ENCODE peak calls at places on chromosomes 7 and 10, in ten cellular contexts. One of them, this sample, is unnamed.

GRCh38 chr7:191105-192034 is 1.0 kb upstream of the FAM20C start:
- DNase-seq in T-helper 1 cell: no peak
- DNase-seq in CD4-positive, alpha-beta memory T cell: no peak
- DNase-seq in hepatocyte: peak
- DNase-seq in AG08396: peak
- DNase-seq in activated CD8-positive, alpha-beta memory T cell treated with anti-CD3 and anti-CD28 coated beads, Interleukin-2, amount 50 U/mL, for 48 hours: no peak
- DNase-seq in M059J: peak
- DNase-seq in immature natural killer cell: no peak
- DNase-seq in HAP-1: no peak
- DNase-seq in naive thymus-derived CD8-positive, alpha-beta T cell: peak
- DNase-seq in this sample: no peak

GRCh38 chr7:87058739-87059524 is 522 bp downstream of the ELAPOR2 start:
- DNase-seq in HAP-1: no peak
- DNase-seq in hepatocyte: peak
- DNase-seq in naive thymus-derived CD8-positive, alpha-beta T cell: peak
- DNase-seq in AG08396: peak
- DNase-seq in T-helper 1 cell: peak
- DNase-seq in M059J: peak
- DNase-seq in immature natural killer cell: no peak
- DNase-seq in CD4-positive, alpha-beta memory T cell: peak
- DNase-seq in activated CD8-positive, alpha-beta memory T cell treated with anti-CD3 and anti-CD28 coated beads, Interleukin-2, amount 50 U/mL, for 48 hours: no peak
- DNase-seq in this sample: peak

GRCh38 chr10:96665306-96665705 is 55.0 kb downstream of the PIK3AP1 start:
- DNase-seq in M059J: peak
- DNase-seq in naive thymus-derived CD8-positive, alpha-beta T cell: no peak
- DNase-seq in hepatocyte: no peak
- DNase-seq in CD4-positive, alpha-beta memory T cell: no peak
- DNase-seq in AG08396: peak
- DNase-seq in immature natural killer cell: no peak
- DNase-seq in activated CD8-positive, alpha-beta memory T cell treated with anti-CD3 and anti-CD28 coated beads, Interleukin-2, amount 50 U/mL, for 48 hours: no peak
- DNase-seq in T-helper 1 cell: no peak
- DNase-seq in HAP-1: no peak
- DNase-seq in this sample: no peak

GRCh38 chr7:155532792-155533119 is 13.6 kb downstream of the CNPY1 start:
- DNase-seq in naive thymus-derived CD8-positive, alpha-beta T cell: no peak
- DNase-seq in T-helper 1 cell: no peak
- DNase-seq in CD4-positive, alpha-beta memory T cell: no peak
- DNase-seq in M059J: no peak
- DNase-seq in activated CD8-positive, alpha-beta memory T cell treated with anti-CD3 and anti-CD28 coated beads, Interleukin-2, amount 50 U/mL, for 48 hours: no peak
- DNase-seq in AG08396: no peak
- DNase-seq in HAP-1: no peak
- DNase-seq in immature natural killer cell: no peak
- DNase-seq in hepatocyte: no peak
- DNase-seq in this sample: no peak

GRCh38 chr10:119450606-119451304 is 91.8 kb downstream of the RGS10 start:
- DNase-seq in immature natural killer cell: no peak
- DNase-seq in activated CD8-positive, alpha-beta memory T cell treated with anti-CD3 and anti-CD28 coated beads, Interleukin-2, amount 50 U/mL, for 48 hours: no peak
- DNase-seq in HAP-1: no peak
- DNase-seq in M059J: peak
- DNase-seq in hepatocyte: no peak
- DNase-seq in naive thymus-derived CD8-positive, alpha-beta T cell: no peak
- DNase-seq in T-helper 1 cell: no peak
- DNase-seq in AG08396: peak
- DNase-seq in CD4-positive, alpha-beta memory T cell: no peak
- DNase-seq in this sample: no peak

GRCh38 chr10:125222515-125222914 is 62.2 kb upstream of the CTBP2 start:
- DNase-seq in CD4-positive, alpha-beta memory T cell: no peak
- DNase-seq in hepatocyte: no peak
- DNase-seq in M059J: no peak
- DNase-seq in HAP-1: no peak
- DNase-seq in activated CD8-positive, alpha-beta memory T cell treated with anti-CD3 and anti-CD28 coated beads, Interleukin-2, amount 50 U/mL, for 48 hours: no peak
- DNase-seq in T-helper 1 cell: no peak
- DNase-seq in AG08396: no peak
- DNase-seq in naive thymus-derived CD8-positive, alpha-beta T cell: no peak
- DNase-seq in immature natural killer cell: no peak
- DNase-seq in this sample: no peak

GRCh38 chr7:36210542-36210941 is 57.5 kb downstream of the EEPD1 start:
- DNase-seq in M059J: no peak
- DNase-seq in immature natural killer cell: no peak
- DNase-seq in HAP-1: no peak
- DNase-seq in activated CD8-positive, alpha-beta memory T cell treated with anti-CD3 and anti-CD28 coated beads, Interleukin-2, amount 50 U/mL, for 48 hours: no peak
- DNase-seq in T-helper 1 cell: no peak
- DNase-seq in hepatocyte: no peak
- DNase-seq in CD4-positive, alpha-beta memory T cell: no peak
- DNase-seq in AG08396: no peak
- DNase-seq in naive thymus-derived CD8-positive, alpha-beta T cell: no peak
- DNase-seq in this sample: no peak

GRCh38 chr7:43785425-43785824 is 26.9 kb downstream of the BLVRA start:
- DNase-seq in HAP-1: no peak
- DNase-seq in activated CD8-positive, alpha-beta memory T cell treated with anti-CD3 and anti-CD28 coated beads, Interleukin-2, amount 50 U/mL, for 48 hours: peak
- DNase-seq in AG08396: peak
- DNase-seq in hepatocyte: peak
- DNase-seq in naive thymus-derived CD8-positive, alpha-beta T cell: no peak
- DNase-seq in CD4-positive, alpha-beta memory T cell: no peak
- DNase-seq in immature natural killer cell: no peak
- DNase-seq in T-helper 1 cell: no peak
- DNase-seq in M059J: peak
- DNase-seq in this sample: no peak

GRCh38 chr7:31648288-31648687 is 38.7 kb upstream of the PPP1R17 start:
- DNase-seq in immature natural killer cell: no peak
- DNase-seq in hepatocyte: no peak
- DNase-seq in M059J: peak
- DNase-seq in AG08396: no peak
- DNase-seq in CD4-positive, alpha-beta memory T cell: no peak
- DNase-seq in T-helper 1 cell: no peak
- DNase-seq in naive thymus-derived CD8-positive, alpha-beta T cell: no peak
- DNase-seq in HAP-1: no peak
- DNase-seq in activated CD8-positive, alpha-beta memory T cell treated with anti-CD3 and anti-CD28 coated beads, Interleukin-2, amount 50 U/mL, for 48 hours: no peak
- DNase-seq in this sample: no peak

GRCh38 chr10:122637371-122637770 is 62.3 kb downstream of the C10orf120 start:
- DNase-seq in immature natural killer cell: no peak
- DNase-seq in HAP-1: no peak
- DNase-seq in CD4-positive, alpha-beta memory T cell: no peak
- DNase-seq in AG08396: no peak
- DNase-seq in naive thymus-derived CD8-positive, alpha-beta T cell: no peak
- DNase-seq in T-helper 1 cell: no peak
- DNase-seq in M059J: no peak
- DNase-seq in hepatocyte: no peak
- DNase-seq in activated CD8-positive, alpha-beta memory T cell treated with anti-CD3 and anti-CD28 coated beads, Interleukin-2, amount 50 U/mL, for 48 hours: no peak
- DNase-seq in this sample: no peak

This sample was measured in T-helper 17 cell.